ENCODE peak calls at places on chromosomes 5 and 9, in five cellular contexts. Z is cardiac fibroblast, P is foreskin fibroblast, T is GM20000, I is keratinocyte. X is an unnamed sample.

GRCh38 chr5:80243567-80243966 is 12.3 kb downstream of the SERINC5 start:
- DNase-seq in I (no peak), T (no peak), P (no peak), Z (no peak), X (no peak)

GRCh38 chr9:38296853-38297252 is 95.6 kb upstream of the ALDH1B1 start:
- DNase-seq in I (no peak), P (no peak), T (no peak), Z (no peak), X (no peak)

GRCh38 chr5:151733727-151734408 is 24.6 kb downstream of the ATOX1 start:
- DNase-seq in T (no peak), I (no peak), Z (peak), P (peak), X (no peak)

GRCh38 chr9:5440426-5440825 is 2.7 kb upstream of the PLGRKT start:
- DNase-seq in T (no peak), Z (no peak), I (no peak), P (no peak), X (no peak)

GRCh38 chr5:169272731-169273401 is 28.1 kb downstream of the SLIT3 start:
- DNase-seq in T (no peak), I (no peak), Z (no peak), P (no peak), X (no peak)

GRCh38 chr5:168159425-168159824 is 132.0 kb upstream of the WWC1 start:
- DNase-seq in Z (no peak), I (no peak), P (no peak), T (peak), X (no peak)

GRCh38 chr9:134917431-134918373 is at the start of gene FCN1:
- DNase-seq in P (no peak), T (no peak), Z (no peak), I (no peak), X (peak)

GRCh38 chr9:21789541-21790037 is 12.8 kb upstream of the MTAP start:
- DNase-seq in P (peak), Z (peak), T (peak), I (peak), X (no peak)

GRCh38 chr9:95522871-95523370 is 6.2 kb upstream of the PTCH1 start:
- DNase-seq in I (no peak), T (no peak), P (no peak), Z (no peak), X (no peak)

GRCh38 chr5:179827684-179828083 is 7.0 kb downstream of the SQSTM1 start:
- DNase-seq in I (no peak), P (peak), Z (no peak), T (no peak), X (no peak)

GRCh38 chr5:124655943-124656459 is 90.4 kb downstream of the ZNF608 start:
- DNase-seq in P (peak), T (no peak), Z (peak), I (peak), X (no peak)

GRCh38 chr5:52283221-52283620 is 504.5 kb upstream of the ITGA1 start:
- DNase-seq in P (no peak), Z (no peak), I (no peak), T (no peak), X (no peak)

GRCh38 chr9:14215614-14216013 is 98.3 kb downstream of the NFIB start:
- DNase-seq in I (no peak), P (peak), T (no peak), Z (peak), X (no peak)

GRCh38 chr9:133701321-133701980 is 36.7 kb downstream of the SARDH start:
- DNase-seq in Z (no peak), I (no peak), P (peak), T (no peak), X (peak)

GRCh38 chr9:89025538-89025937 is 34.3 kb downstream of the S1PR3 start:
- DNase-seq in I (no peak), T (no peak), P (no peak), Z (peak), X (no peak)

GRCh38 chr9:70983723-70984280 is 137.6 kb downstream of the TRPM3 start:
- DNase-seq in Z (no peak), P (no peak), T (no peak), I (no peak), X (no peak)

GRCh38 chr5:154370730-154371334 is 75.0 kb upstream of the SAP30L start:
- DNase-seq in P (peak), I (no peak), Z (no peak), T (no peak), X (no peak)

GRCh38 chr5:177495243-177496060 is 2.0 kb downstream of the PDLIM7 start:
- DNase-seq in I (no peak), T (peak), Z (peak), P (peak), X (no peak)

GRCh38 chr5:78335976-78336375 is 24.4 kb upstream of the SCAMP1 start:
- DNase-seq in P (no peak), I (no peak), Z (no peak), T (no peak), X (no peak)

GRCh38 chr5:138654281-138654867 is 79.2 kb upstream of the HSPA9 start:
- DNase-seq in P (peak), Z (no peak), T (peak), I (no peak), X (no peak)

GRCh38 chr9:97906236-97906831 is 16.0 kb downstream of the TRMO start:
- DNase-seq in I (no peak), Z (peak), P (no peak), T (no peak), X (no peak)

GRCh38 chr5:94361832-94362754 is 256.3 kb downstream of the KIAA0825 start:
- DNase-seq in Z (no peak), T (no peak), I (peak), P (no peak), X (no peak)

GRCh38 chr5:105238561-105238960 is 1676.0 kb upstream of the NUDT12 start:
- DNase-seq in Z (no peak), T (no peak), I (no peak), P (no peak), X (no peak)

GRCh38 chr9:111957856-111958631 is 61.4 kb downstream of the UGCG start:
- DNase-seq in T (no peak), Z (peak), I (peak), P (peak), X (no peak)

GRCh38 chr9:133141833-133142594 is 21.0 kb upstream of the RALGDS start:
- DNase-seq in P (no peak), T (peak), I (no peak), Z (no peak), X (peak)

GRCh38 chr5:4422247-4422646 is 717.9 kb upstream of the ADAMTS16 start:
- DNase-seq in T (no peak), I (no peak), P (no peak), Z (no peak), X (no peak)

GRCh38 chr5:176888016-176888864 is 10.9 kb downstream of the HK3 start:
- DNase-seq in P (no peak), T (peak), I (no peak), Z (no peak), X (no peak)

GRCh38 chr9:135526730-135527571 is 5.7 kb downstream of the LCN1 start:
- DNase-seq in P (no peak), T (no peak), Z (no peak), I (no peak), X (no peak)

GRCh38 chr5:154603978-154604679 is 126.1 kb upstream of the HAND1 start:
- DNase-seq in T (no peak), P (peak), I (no peak), Z (peak), X (no peak)

GRCh38 chr5:96415897-96416296 is 17.2 kb downstream of the PCSK1 start:
- DNase-seq in T (no peak), P (no peak), Z (no peak), I (no peak), X (no peak)

DNA sequence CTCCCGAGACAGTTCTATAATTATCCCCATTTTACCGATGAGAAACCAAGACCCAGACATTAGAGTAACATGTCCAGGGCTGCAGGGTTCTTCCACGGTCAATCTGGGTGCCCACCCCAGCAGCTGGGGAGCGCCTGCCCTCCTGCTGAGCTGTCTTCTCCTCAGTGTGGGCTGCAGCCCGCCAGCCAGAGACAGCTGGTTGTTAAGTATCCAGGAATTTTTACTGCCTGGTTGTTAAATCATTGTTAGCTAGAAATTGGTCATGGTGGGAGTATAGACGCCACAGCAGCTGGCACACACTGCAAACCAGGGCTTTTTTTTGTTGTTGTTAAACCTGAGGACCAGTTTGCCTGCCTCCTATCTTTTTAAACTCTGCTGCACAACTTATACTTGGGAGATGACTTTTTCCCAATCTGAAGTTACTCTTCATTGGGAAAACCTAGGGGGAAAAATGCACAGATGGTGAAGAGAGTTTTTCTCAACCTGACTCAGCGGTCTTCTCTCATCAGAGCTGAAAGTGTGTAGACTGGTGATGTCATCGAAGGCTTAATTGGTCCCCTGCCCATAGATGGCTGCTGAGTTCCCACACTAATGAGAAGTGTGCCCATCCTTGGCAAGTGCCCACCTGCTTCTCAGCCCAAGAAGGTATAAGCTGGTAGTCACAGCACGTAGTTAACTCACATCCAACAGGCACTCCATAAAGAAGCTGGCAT is 208.6 kb downstream of the DRD1 start:
- DNase-seq in T (no peak), P (no peak), Z (no peak), I (no peak), X (no peak)
- TF ChIP-seq CTCF in T (no peak), P (no peak), Z (no peak), I (no peak), X (no peak)

GRCh38 chr9:37010976-37011375 is 23.1 kb downstream of the PAX5 start:
- DNase-seq in P (no peak), Z (no peak), I (no peak), T (no peak), X (no peak)
- TF ChIP-seq CTCF in P (no peak), Z (no peak), I (no peak), T (no peak), X (no peak)

GRCh38 chr5:77259479-77259878 is 49.0 kb downstream of the PDE8B start:
- DNase-seq in P (no peak), Z (no peak), T (peak), I (no peak), X (no peak)

GRCh38 chr5:77251921-77252320 is 41.4 kb downstream of the PDE8B start:
- DNase-seq in I (no peak), Z (no peak), T (no peak), P (peak), X (no peak)

GRCh38 chr5:77256406-77256805 is 45.9 kb downstream of the PDE8B start:
- DNase-seq in I (no peak), Z (no peak), P (no peak), T (no peak), X (no peak)

GRCh38 chr5:77258652-77259051 is 48.2 kb downstream of the PDE8B start:
- DNase-seq in I (no peak), Z (no peak), T (no peak), P (no peak), X (no peak)

GRCh38 chr5:77255617-77256016 is 45.1 kb downstream of the PDE8B start:
- DNase-seq in Z (no peak), P (no peak), T (no peak), I (no peak), X (no peak)
- TF ChIP-seq CTCF in Z (no peak), P (no peak), T (no peak), I (no peak), X (no peak)

DNA sequence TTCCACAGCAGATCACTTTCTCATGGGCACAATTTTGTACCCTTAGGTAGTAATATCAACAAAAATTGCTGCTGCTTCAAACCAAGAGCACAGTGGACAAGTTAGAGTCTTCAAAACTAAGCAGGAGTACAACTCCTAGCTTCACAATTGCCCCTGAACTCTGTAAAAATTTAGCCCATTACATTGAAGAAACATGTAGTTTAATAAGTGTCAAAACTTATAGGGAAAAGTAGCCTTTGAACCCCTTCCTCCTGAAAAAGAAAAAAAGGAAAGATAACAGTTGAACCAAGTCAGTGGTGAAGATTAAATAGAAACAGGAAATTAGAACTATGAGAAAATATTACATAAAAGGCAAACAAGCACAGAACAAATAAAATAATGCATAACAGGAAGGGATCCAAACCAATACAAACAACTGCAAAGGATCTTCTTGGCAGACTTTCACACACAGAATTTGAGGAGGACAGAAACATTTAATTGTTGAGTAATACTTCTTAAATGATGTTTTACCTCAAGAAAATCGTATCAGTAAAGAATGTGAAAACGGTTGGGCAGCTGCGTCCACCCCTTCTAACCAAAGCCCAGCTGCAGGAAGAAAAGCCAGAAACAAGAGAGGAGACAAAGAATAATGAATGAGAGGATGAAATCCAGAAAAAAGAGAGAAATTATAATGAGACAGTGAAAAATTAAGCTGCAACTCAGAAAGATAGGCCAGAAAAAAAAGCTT is 636.0 kb downstream of the NR2F1-AS1 start:
- DNase-seq in T (no peak), Z (peak), I (no peak), P (peak), X (no peak)
- TF ChIP-seq CTCF in T (no peak), Z (no peak), I (no peak), P (no peak), X (no peak)

GRCh38 chr5:133259199-133259997 is 207.6 kb downstream of the HSPA4 start:
- DNase-seq in I (no peak), Z (no peak), T (no peak), P (no peak), X (peak)

GRCh38 chr5:133256276-133256675 is 204.5 kb downstream of the HSPA4 start:
- DNase-seq in I (no peak), T (no peak), Z (no peak), P (no peak), X (no peak)

GRCh38 chr5:133257977-133258376 is 206.2 kb downstream of the HSPA4 start:
- DNase-seq in P (no peak), Z (no peak), I (no peak), T (no peak), X (no peak)

GRCh38 chr5:133261993-133262392 is 210.2 kb downstream of the HSPA4 start:
- DNase-seq in I (no peak), T (no peak), P (no peak), Z (no peak), X (no peak)

DNA sequence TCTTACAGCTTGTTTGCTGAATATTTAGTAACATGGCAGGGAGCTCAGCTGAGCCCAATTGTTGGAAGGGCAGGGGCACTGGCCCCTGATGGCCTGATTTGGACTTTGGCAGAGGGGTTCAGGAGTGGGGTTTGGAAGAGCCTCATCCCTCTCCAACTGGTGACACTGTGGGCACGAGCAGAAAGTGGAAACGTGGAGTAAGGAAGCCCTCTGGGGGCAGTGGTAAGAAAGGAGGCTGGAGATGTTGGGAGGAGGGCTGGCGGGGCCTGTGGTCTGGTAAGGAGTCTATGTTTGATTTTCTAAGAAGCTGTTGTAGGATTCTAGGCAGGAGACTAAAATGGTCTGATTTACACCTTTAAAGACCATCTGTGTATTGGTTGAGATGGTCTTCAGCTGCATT is 208.9 kb downstream of the HSPA4 start:
- DNase-seq in Z (no peak), T (no peak), I (no peak), P (no peak), X (peak)
- TF ChIP-seq CTCF in Z (no peak), T (no peak), I (no peak), P (no peak), X (peak)

GRCh38 chr5:141356950-141357349 is 2.1 kb downstream of the PCDHGA4 start:
- DNase-seq in T (no peak), Z (no peak), P (no peak), I (no peak), X (no peak)

GRCh38 chr5:141362719-141363118 is 1.2 kb upstream of the PCDHGA5 start:
- DNase-seq in P (no peak), Z (no peak), T (no peak), I (no peak), X (no peak)

GRCh38 chr5:141360685-141361084 is 891 bp downstream of the PCDHGB2 start:
- DNase-seq in P (no peak), T (no peak), Z (no peak), I (no peak), X (no peak)

GRCh38 chr5:141356133-141356532 is 1.3 kb downstream of the PCDHGA4 start:
- DNase-seq in T (no peak), P (no peak), I (no peak), Z (no peak), X (no peak)

DNA sequence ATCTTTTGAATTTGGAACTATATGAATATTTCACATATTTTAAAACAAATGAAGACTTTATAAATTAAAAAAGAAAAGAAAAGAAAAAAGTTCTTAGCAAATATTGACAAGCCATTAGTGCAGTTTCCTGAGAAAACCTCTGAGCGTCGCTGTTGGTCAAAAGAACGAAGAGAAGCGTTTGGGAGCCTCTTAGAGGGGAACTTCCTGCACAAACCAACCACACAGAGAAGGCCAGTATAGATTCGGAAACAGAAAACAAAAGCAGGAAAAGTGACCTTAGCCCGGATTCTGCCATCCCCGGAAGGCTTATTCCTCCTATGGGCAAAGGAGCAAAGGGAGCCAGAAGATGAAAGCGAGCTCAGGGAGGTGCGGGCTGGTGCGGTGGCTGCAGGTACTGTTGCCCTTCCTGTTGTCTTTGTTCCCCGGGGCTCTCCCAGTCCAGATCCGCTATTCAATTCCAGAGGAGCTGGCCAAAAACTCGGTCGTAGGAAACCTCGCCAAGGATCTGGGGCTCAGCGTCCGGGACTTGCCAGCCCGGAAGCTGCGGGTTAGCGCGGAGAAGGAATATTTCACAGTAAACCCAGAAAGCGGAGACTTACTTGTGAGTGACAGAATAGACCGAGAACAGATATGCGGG is at the start of gene PCDHGB2:
- DNase-seq in P (peak), Z (peak), I (no peak), T (peak), X (no peak)
- TF ChIP-seq CTCF in P (peak), Z (peak), I (no peak), T (no peak), X (peak)

X was measured in chondrocyte.